ENCODE peak calls at places on chromosome 18, in four cellular contexts. Q is SK-N-SH, A is HepG2, S is Panc1. B is an unnamed sample.

GRCh38 chr18:69951182-69951581 is 3.5 kb upstream of the CD226 start:
- DNase-seq in Q (no peak), A (peak; percentile 9), S (no peak), B (no peak)

GRCh38 chr18:57209697-57210096 is 62.8 kb downstream of the BOD1L2 start:
- DNase-seq in Q (no peak), A (no peak), S (no peak), B (no peak)

GRCh38 chr18:77234504-77235365 is 14.9 kb upstream of the GALR1 start:
- DNase-seq in Q (no peak), A (no peak), S (no peak), B (no peak)

GRCh38 chr18:6955304-6955703 is 162.3 kb downstream of the LAMA1 start:
- DNase-seq in Q (no peak), A (no peak), S (no peak), B (no peak)

GRCh38 chr18:23225518-23225917 is 90.2 kb downstream of the CABLES1 start:
- DNase-seq in Q (no peak), A (no peak), S (no peak), B (no peak)

GRCh38 chr18:76390452-76391035 is 104.5 kb downstream of the ZNF516 start:
- DNase-seq in Q (no peak), A (no peak), S (no peak), B (no peak)

GRCh38 chr18:66603941-66604627 is at the start of gene CDH19:
- DNase-seq in Q (no peak), A (peak; percentile 0), S (no peak), B (no peak)

GRCh38 chr18:79877163-79878091 is 74.0 kb downstream of the SLC66A2 start:
- DNase-seq in Q (peak; percentile 52), A (no peak), S (no peak), B (no peak)

GRCh38 chr18:67634631-67635338 is 118.3 kb upstream of the DSEL start:
- DNase-seq in Q (no peak), A (no peak), S (no peak), B (no peak)

GRCh38 chr18:51655327-51655698 is 457.8 kb upstream of the MEX3C start:
- DNase-seq in Q (no peak), A (no peak), S (no peak), B (no peak)

GRCh38 chr18:51651761-51652160 is 454.3 kb upstream of the MEX3C start:
- DNase-seq in Q (no peak), A (no peak), S (no peak), B (no peak)

GRCh38 chr18:51653507-51654213 is 456.2 kb upstream of the MEX3C start:
- DNase-seq in Q (no peak), A (no peak), S (no peak), B (no peak)

GRCh38 chr18:51656249-51656648 is 458.8 kb upstream of the MEX3C start:
- DNase-seq in Q (no peak), A (no peak), S (no peak), B (no peak)

DNA sequence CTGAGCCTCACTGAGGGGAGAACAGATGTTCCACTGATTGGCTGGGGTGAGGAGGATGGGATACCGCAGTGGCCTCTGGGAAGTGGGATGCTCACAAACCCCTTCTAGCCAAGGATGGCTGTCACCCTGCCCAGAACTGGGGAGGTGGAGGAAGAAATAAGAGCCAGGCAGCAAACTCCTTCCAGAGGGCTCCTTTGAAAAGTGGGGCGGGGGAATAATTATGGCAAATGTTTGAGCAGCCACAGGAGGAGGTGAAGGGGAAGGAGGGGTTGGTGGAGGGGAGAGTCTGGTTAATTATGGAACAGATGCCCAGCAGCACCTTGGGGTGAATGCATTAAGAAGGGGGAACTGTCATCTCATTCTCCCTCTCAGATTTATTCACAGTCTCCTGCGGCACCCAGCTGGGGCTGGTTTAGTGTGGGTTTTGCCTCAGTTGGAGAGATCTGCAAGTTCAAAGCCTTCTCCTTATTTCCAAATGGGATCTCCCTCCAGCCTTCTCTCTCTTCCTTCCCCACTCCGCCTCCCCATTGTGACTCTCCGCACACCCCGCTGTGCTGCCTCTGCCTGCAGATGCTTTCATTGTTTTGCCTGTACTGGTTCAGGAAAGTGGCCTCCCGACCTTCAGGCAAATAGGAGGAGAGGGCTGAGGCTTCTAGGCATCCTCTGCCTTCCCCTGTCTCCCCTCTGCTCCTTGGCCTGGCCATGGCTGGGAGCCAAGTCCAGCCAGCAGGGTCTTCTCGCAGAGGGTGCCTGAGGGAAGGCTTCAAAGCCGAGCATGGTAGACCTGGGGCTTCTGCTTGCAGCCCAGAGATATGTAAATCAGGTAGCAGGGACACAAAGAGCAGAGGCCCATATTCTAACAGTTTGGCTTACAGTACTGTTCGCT is 457.2 kb upstream of the MEX3C start:
- DNase-seq in Q (no peak), A (no peak), S (no peak), B (no peak)
- TF ChIP-seq SIN3A in Q (no peak), A (no peak), S (no peak), B (no peak)

GRCh38 chr18:9535430-9535972 is 60.2 kb downstream of the RALBP1 start:
- DNase-seq in Q (peak; percentile 55), A (peak; percentile 87), S (no peak), B (no peak)

GRCh38 chr18:9539283-9539682 is 64.0 kb downstream of the RALBP1 start:
- DNase-seq in Q (no peak), A (no peak), S (no peak), B (no peak)

GRCh38 chr18:9537638-9538037 is 62.3 kb downstream of the RALBP1 start:
- DNase-seq in Q (no peak), A (no peak), S (no peak), B (no peak)

GRCh38 chr18:9534844-9535243 is 59.5 kb downstream of the RALBP1 start:
- DNase-seq in Q (no peak), A (no peak), S (no peak), B (no peak)

DNA sequence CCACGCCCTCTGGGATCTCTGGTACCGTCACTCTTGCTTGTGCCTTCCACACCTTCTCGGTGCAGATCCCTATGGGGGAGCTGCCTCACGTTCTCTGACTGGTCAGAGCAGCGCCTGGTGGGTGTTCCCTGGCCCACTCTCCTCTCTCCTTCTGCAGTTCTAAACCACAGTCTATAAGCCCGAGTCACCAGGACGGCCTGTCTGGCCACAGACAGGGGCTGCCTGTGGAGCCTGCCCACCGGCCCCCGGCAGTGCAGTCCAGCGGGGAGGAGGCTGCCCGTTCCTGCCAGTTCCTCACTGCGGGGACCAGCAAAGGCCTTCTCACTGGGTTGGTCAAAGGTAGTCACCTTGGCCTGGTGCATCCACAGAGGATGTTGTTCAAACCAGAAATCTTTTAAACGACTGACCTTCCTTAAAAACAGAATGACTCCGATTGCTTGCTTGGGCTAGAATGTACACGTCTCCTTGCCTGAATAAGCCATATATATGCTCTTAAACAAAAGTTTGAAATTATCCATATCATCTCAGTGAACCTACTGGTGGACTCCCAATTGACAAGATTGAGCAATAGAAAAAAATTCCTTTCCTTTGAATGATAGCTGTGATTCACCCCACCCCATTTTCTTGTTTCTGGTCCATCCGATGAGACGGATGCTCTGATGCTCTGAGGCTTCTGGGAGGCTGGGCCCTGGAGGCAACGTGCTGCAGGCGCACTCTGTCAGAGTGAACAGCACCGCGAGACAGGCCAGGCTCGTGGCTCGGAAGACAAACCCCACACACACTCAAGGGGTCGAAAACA is 61.2 kb downstream of the RALBP1 start:
- DNase-seq in Q (no peak), A (no peak), S (no peak), B (no peak)
- TF ChIP-seq SIN3A in Q (no peak), A (no peak), S (no peak), B (no peak)

DNA sequence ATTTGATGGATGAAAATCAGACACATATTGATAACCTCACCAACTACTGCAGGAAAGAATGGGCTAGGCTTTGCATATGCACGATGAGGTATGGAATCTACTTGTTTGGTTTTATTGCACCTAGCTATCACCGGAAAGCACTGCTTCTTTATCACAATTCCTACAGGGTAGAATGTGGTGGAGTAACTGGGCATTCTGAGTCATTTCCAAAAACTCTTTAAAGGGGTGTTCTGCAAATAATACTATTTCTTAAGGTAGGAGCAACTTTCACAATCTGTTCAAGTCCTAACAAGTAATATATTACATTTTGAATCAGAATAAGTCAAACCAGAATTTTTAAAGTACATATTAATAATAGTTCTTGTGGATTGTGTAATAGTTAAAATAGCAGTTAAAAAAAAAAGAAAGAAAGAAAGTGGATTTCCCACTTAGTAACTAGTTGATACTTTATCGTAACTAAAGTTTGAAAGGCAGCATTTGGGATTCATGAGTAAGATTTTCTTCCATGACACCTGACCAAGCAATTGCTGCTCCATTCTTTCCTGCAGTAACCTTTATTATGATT is 40.5 kb downstream of the INO80C start:
- DNase-seq in Q (no peak), A (no peak), S (no peak), B (no peak)
- TF ChIP-seq SIN3A in Q (no peak), A (no peak), S (no peak), B (no peak)

GRCh38 chr18:49613141-49613641 is 51.3 kb downstream of the LIPG start:
- DNase-seq in Q (no peak), A (no peak), S (no peak), B (no peak)

GRCh38 chr18:49611316-49611715 is 49.5 kb downstream of the LIPG start:
- DNase-seq in Q (no peak), A (no peak), S (no peak), B (no peak)

GRCh38 chr18:49613741-49614151 is 51.9 kb downstream of the LIPG start:
- DNase-seq in Q (no peak), A (no peak), S (no peak), B (no peak)

GRCh38 chr18:49609416-49610284 is 47.8 kb downstream of the LIPG start:
- DNase-seq in Q (no peak), A (no peak), S (peak; percentile 42), B (peak; percentile 6)

DNA sequence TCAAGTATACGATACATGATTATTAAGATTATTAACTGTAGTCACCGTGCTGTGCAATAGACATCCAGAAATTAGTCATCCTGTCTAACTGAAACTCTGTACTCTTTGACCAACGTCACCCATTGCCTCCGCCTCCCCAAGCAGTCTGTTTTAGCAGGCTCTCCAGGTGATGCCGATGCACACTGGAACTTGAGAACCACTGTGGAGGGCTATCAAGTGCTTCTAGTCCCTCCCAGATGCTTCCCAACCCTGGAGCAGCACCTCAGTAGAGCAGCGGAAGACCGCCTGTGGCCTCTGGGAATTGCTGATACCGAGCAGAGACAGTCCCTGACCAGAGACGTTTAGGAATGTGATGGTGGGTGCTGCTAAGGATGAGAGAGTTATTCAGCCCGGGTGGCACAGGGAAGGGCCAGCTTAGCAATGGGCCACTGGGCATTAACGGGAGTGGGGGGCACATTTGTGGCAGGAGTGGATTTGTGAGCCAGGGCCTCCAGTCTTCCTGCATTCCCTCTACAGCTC is 50.7 kb downstream of the LIPG start:
- DNase-seq in Q (no peak), A (no peak), S (no peak), B (no peak)
- TF ChIP-seq SIN3A in Q (no peak), A (no peak), S (no peak), B (no peak)

GRCh38 chr18:28078298-28078697 is 98.6 kb downstream of the CDH2 start:
- DNase-seq in Q (no peak), A (no peak), S (no peak), B (no peak)
- TF ChIP-seq SIN3A in Q (no peak), A (no peak), S (no peak), B (no peak)

DNA sequence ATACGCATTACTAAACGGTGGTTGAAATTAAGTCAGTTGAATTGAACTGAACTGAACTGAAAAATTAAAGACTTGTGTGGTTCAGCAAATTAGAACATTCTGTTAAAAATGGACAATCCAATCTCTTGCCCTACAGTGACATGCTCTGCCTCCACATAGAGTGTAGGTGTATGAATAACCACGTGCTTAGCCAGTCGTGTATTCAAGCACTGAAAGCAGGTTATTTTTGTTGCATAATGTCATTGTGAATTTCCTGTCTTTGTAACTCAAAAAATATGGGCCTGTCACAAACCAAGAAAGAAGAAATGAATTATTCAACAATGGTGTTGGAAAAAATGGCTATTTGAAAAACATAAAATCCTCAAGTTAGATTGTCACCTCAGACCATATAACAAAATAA is 440.9 kb downstream of the TXNL1 start:
- DNase-seq in Q (no peak), A (no peak), S (no peak), B (no peak)
- TF ChIP-seq SIN3A in Q (no peak), A (no peak), S (no peak), B (no peak)